ENCODE peak calls at places on chromosomes 3 and 15, in seven cellular contexts. P is stimulated activated CD8-positive, alpha-beta memory T cell treated with anti-CD3 and anti-CD28 coated beads, Interleukin-4, amount 100 ng/mL, for 48 hours; H is lower lobe of right lung; V is KG1; Q is CMK; F is NAMALWA; B is psoas muscle. T is an unnamed sample.

GRCh38 chr3:100073555-100074307 is 40.6 kb downstream of the FILIP1L start:
- DNase-seq in P (no peak), B (no peak), F (no peak), H (no peak), V (peak), Q (no peak), T (peak)

GRCh38 chr3:138334608-138335007 is 5.0 kb upstream of the NME9 start:
- DNase-seq in Q (no peak), P (no peak), H (no peak), V (no peak), F (no peak), B (no peak), T (no peak)

GRCh38 chr3:148866261-148866660 is 1.2 kb downstream of the CPA3 start:
- DNase-seq in P (no peak), H (no peak), Q (no peak), F (no peak), V (no peak), B (no peak), T (no peak)

GRCh38 chr3:127455541-127456450 is 134.7 kb downstream of the TPRA1 start:
- DNase-seq in F (peak), B (peak), P (peak), H (peak), Q (peak), V (peak), T (peak)

GRCh38 chr3:134473868-134474546 is 11.8 kb downstream of the ANAPC13 start:
- DNase-seq in H (no peak), P (peak), Q (no peak), V (peak), F (peak), B (no peak), T (peak)

GRCh38 chr3:119628816-119629445 is 31.2 kb downstream of the PLA1A start:
- DNase-seq in H (no peak), B (no peak), V (no peak), Q (no peak), F (no peak), P (no peak), T (no peak)

GRCh38 chr3:124272611-124273151 is 280.8 kb upstream of the ROPN1 start:
- DNase-seq in Q (no peak), P (no peak), H (no peak), F (no peak), B (no peak), V (no peak), T (no peak)

GRCh38 chr3:187742351-187743171 is 2.7 kb downstream of the BCL6 start:
- DNase-seq in F (peak), P (peak), Q (no peak), B (peak), H (peak), V (no peak), T (peak)

GRCh38 chr3:197749315-197749600 is 425 bp upstream of the FYTTD1 start:
- DNase-seq in H (no peak), B (no peak), F (peak), V (no peak), P (no peak), Q (no peak), T (no peak)

GRCh38 chr3:101193957-101194356 is 126.4 kb downstream of the IMPG2 start:
- DNase-seq in B (no peak), Q (no peak), F (no peak), H (no peak), P (no peak), V (no peak), T (no peak)

GRCh38 chr3:195714380-195715011 is 6.3 kb upstream of the MUC20 start:
- DNase-seq in V (no peak), F (no peak), Q (no peak), B (peak), H (peak), P (no peak), T (no peak)

GRCh38 chr3:64578384-64578783 is 109.4 kb downstream of the ADAMTS9 start:
- DNase-seq in Q (no peak), H (no peak), P (no peak), F (no peak), V (no peak), B (no peak), T (no peak)

GRCh38 chr3:141104151-141104741 is 53.1 kb downstream of the SPSB4 start:
- DNase-seq in Q (no peak), P (no peak), F (no peak), H (peak), B (peak), V (no peak), T (no peak)

GRCh38 chr15:84828433-84828908 is 11.3 kb downstream of the ALPK3 start:
- DNase-seq in Q (no peak), F (no peak), H (peak), P (no peak), B (peak), V (no peak), T (no peak)

GRCh38 chr3:49122886-49123545 is 2.4 kb upstream of the USP19 start:
- DNase-seq in P (no peak), H (no peak), Q (no peak), F (no peak), B (no peak), V (no peak), T (no peak)

GRCh38 chr15:45631831-45632230 is 3.0 kb upstream of the SQOR start:
- DNase-seq in H (no peak), F (no peak), P (no peak), Q (no peak), B (no peak), V (no peak), T (no peak)

GRCh38 chr3:22156868-22157267 is 405.9 kb upstream of the ZNF385D start:
- DNase-seq in H (no peak), Q (no peak), B (no peak), V (no peak), F (peak), P (no peak), T (no peak)

GRCh38 chr3:39279745-39280517 is at the start of gene CX3CR1:
- DNase-seq in F (no peak), B (peak), Q (no peak), P (no peak), H (no peak), V (no peak), T (no peak)

GRCh38 chr3:188220097-188220788 is 66.3 kb downstream of the LPP start:
- DNase-seq in P (no peak), Q (no peak), B (no peak), V (no peak), H (no peak), F (no peak), T (no peak)

GRCh38 chr3:195015021-195015420 is 255.9 kb downstream of the XXYLT1 start:
- DNase-seq in H (no peak), Q (peak), F (no peak), V (no peak), P (no peak), B (no peak), T (no peak)

GRCh38 chr3:16761576-16761975 is 123.2 kb upstream of the PLCL2 start:
- DNase-seq in F (no peak), H (no peak), Q (no peak), B (no peak), V (no peak), P (no peak), T (no peak)

GRCh38 chr3:106332884-106333283 is 464.1 kb upstream of the CBLB start:
- DNase-seq in Q (no peak), P (peak), H (no peak), F (no peak), B (no peak), V (no peak), T (no peak)

GRCh38 chr3:187013080-187013838 is 82.9 kb downstream of the ST6GAL1 start:
- DNase-seq in F (peak), P (peak), V (no peak), H (no peak), B (no peak), Q (no peak), T (no peak)

GRCh38 chr3:43953814-43954241 is 263.1 kb downstream of the ABHD5 start:
- DNase-seq in V (no peak), Q (no peak), B (no peak), F (no peak), H (no peak), P (no peak), T (no peak)

GRCh38 chr15:65869954-65870871 is 922 bp downstream of the RAB11A start:
- DNase-seq in F (peak), B (peak), V (peak), Q (peak), P (peak), H (peak), T (peak)

GRCh38 chr15:74303741-74304309 is 63.6 kb downstream of the CYP11A1 start:
- DNase-seq in H (no peak), Q (no peak), P (no peak), B (no peak), V (no peak), F (no peak), T (no peak)

GRCh38 chr15:78325092-78325843 is 14.9 kb upstream of the CRABP1 start:
- DNase-seq in P (no peak), V (no peak), B (no peak), F (no peak), H (no peak), Q (no peak), T (no peak)

T was measured in Right ventricle myocardium inferior.